ENCODE peak calls at places on chromosomes 4 and X, in nine cellular contexts. W is heart right ventricle; Y is ascending aorta; Z is PC-3; X is IMR-90; V is trophoblast cell; B is CD8-positive, alpha-beta memory T cell; E is H1; H is left ventricle myocardium inferior. M is an unnamed sample. For H3K4me1, the result is how much of the 10 kb centered on the place peaks cover.

GRCh38 chr4:143357161-143357845 is 20.6 kb downstream of the GAB1 start:
- DNase-seq in W (no peak), Y (no peak), Z (peak), X (no peak), V (no peak), B (peak), E (no peak), H (no peak), M (no peak)

GRCh38 chr4:97589481-97590196 is 553.6 kb downstream of the STPG2 start:
- DNase-seq in W (no peak), Y (no peak), Z (peak), X (no peak), V (no peak), B (no peak), E (no peak), H (no peak), M (no peak)

GRCh38 chrX:46327229-46328081 is 217.8 kb downstream of the ZNF674 start:
- DNase-seq in W (peak), Y (peak), Z (peak), X (no peak), V (no peak), B (no peak), E (peak), H (peak), M (peak)

GRCh38 chrX:132591719-132592275 is 103.0 kb upstream of the MBNL3 start:
- DNase-seq in W (no peak), Y (no peak), Z (no peak), X (no peak), V (no peak), B (no peak), E (no peak), H (no peak), M (no peak)

GRCh38 chr4:120207021-120207420 is 140.4 kb upstream of the MAD2L1 start:
- DNase-seq in W (no peak), Y (no peak), Z (no peak), X (no peak), V (no peak), B (no peak), E (no peak), H (no peak), M (no peak)

GRCh38 chr4:88823058-88823919 is 125.7 kb upstream of the NAP1L5 start:
- DNase-seq in W (peak), Y (peak), Z (peak), X (peak), V (peak), B (peak), E (peak), H (peak), M (peak)

GRCh38 chr4:164892018-164892417 is 15.0 kb downstream of the APELA start:
- DNase-seq in W (no peak), Y (no peak), Z (no peak), X (no peak), V (no peak), B (no peak), E (no peak), H (no peak), M (no peak)

GRCh38 chr4:85595796-85596559 is 121.0 kb downstream of the ARHGAP24 start:
- DNase-seq in W (peak), Y (no peak), Z (no peak), X (no peak), V (peak), B (no peak), E (no peak), H (no peak), M (no peak)

GRCh38 chr4:39658756-39659155 is 20.1 kb upstream of the SMIM14 start:
- DNase-seq in W (no peak), Y (no peak), Z (no peak), X (peak), V (no peak), B (no peak), E (no peak), H (no peak), M (no peak)

GRCh38 chr4:88242144-88242543 is 42.2 kb downstream of the PPM1K start:
- DNase-seq in W (no peak), Y (no peak), Z (no peak), X (no peak), V (no peak), B (no peak), E (peak), H (no peak), M (no peak)

GRCh38 chrX:54564942-54565341 is 34.9 kb downstream of the GNL3L start:
- DNase-seq in W (no peak), Y (no peak), Z (peak), X (peak), V (no peak), B (no peak), E (no peak), H (no peak), M (no peak)

GRCh38 chrX:48648299-48648698 is 35.3 kb upstream of the WAS start:
- DNase-seq in W (peak), Y (peak), Z (peak), X (peak), V (peak), B (peak), E (peak), H (peak), M (peak)

GRCh38 chr4:1321486-1321885 is 25.5 kb upstream of the UVSSA start:
- DNase-seq in W (no peak), Y (no peak), Z (no peak), X (no peak), V (no peak), B (no peak), E (no peak), H (no peak), M (no peak)

GRCh38 chr4:35548921-35549320 is 695.4 kb downstream of the ARAP2 start:
- DNase-seq in W (no peak), Y (no peak), Z (no peak), X (no peak), V (no peak), B (no peak), E (no peak), H (no peak), M (no peak)

GRCh38 chrX:24395775-24396174 is 35.3 kb downstream of the SUPT20HL1 start:
- DNase-seq in W (peak), Y (peak), Z (peak), X (peak), V (peak), B (peak), E (no peak), H (no peak), M (peak)

GRCh38 chr4:75671802-75672421 is 1.3 kb downstream of the G3BP2 start:
- DNase-seq in W (no peak), Y (no peak), Z (no peak), X (no peak), V (no peak), B (no peak), E (no peak), H (no peak), M (no peak)

GRCh38 chr4:90951037-90951436 is 823.8 kb downstream of the CCSER1 start:
- DNase-seq in W (no peak), Y (no peak), Z (peak), X (peak), V (peak), B (no peak), E (no peak), H (no peak), M (no peak)

GRCh38 chr4:128812360-128812958 is 3.0 kb downstream of the JADE1 start:
- DNase-seq in W (peak), Y (peak), Z (peak), X (peak), V (peak), B (no peak), E (peak), H (no peak), M (no peak)

GRCh38 chr4:95381843-95382580 is 166.8 kb downstream of the UNC5C start:
- DNase-seq in W (no peak), Y (no peak), Z (no peak), X (no peak), V (no peak), B (no peak), E (no peak), H (no peak), M (no peak)

GRCh38 chr4:22129454-22130075 is 181.0 kb upstream of the KCNIP4 start:
- DNase-seq in W (no peak), Y (no peak), Z (peak), X (peak), V (no peak), B (no peak), E (peak), H (no peak), M (peak)

GRCh38 chrX:17964871-17965270 is 103.8 kb upstream of the RAI2 start:
- DNase-seq in W (no peak), Y (no peak), Z (no peak), X (no peak), V (no peak), B (no peak), E (no peak), H (no peak), M (no peak)

GRCh38 chr4:82748781-82749504 is 49.7 kb downstream of the SCD5 start:
- DNase-seq in W (no peak), Y (peak), Z (no peak), X (peak), V (no peak), B (no peak), E (no peak), H (no peak), M (no peak)

GRCh38 chrX:153333271-153333670 is 682 bp upstream of the ZNF275 start:
- DNase-seq in W (no peak), Y (no peak), Z (peak), X (peak), V (no peak), B (no peak), E (no peak), H (no peak), M (no peak)

GRCh38 chr4:104589264-104589868 is 94.7 kb upstream of the CXXC4 start:
- DNase-seq in W (no peak), Y (no peak), Z (no peak), X (no peak), V (no peak), B (no peak), E (no peak), H (no peak), M (no peak)

GRCh38 chr4:5640096-5640495 is 68.3 kb downstream of the EVC2 start:
- DNase-seq in W (no peak), Y (no peak), Z (no peak), X (no peak), V (no peak), B (no peak), E (no peak), H (no peak), M (no peak)

DNA sequence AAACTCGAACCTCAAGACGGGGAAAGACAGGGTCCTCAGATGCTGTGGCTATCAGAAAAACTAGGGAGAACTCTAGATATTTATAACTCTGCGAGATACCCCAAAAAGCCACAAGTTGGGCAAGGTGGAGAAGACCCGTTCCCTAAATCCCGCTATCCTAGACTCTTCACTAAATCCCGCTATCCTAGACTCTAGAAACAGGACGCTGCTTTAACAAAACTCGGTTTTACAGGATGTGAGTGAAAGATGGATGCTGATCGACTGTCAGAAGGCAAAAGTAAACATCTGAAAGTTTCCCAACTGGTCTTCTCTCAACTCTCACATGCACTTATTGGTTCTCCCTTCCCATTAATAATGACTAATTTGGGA is 270 bp downstream of the DNAAF6 start:
- DNase-seq in W (no peak), Y (no peak), Z (no peak), X (no peak), V (no peak), B (no peak), E (no peak), H (no peak), M (no peak)
- H3K4me3 ChIP-seq in W (peak), Y (no peak), Z (peak), X (no peak), V (no peak), B (peak), E (no peak), H (peak), M (peak)

GRCh38 chr4:2836391-2836859 is 7.2 kb upstream of the ADD1 start:
- DNase-seq in W (no peak), Y (no peak), Z (no peak), X (no peak), V (no peak), B (no peak), E (peak), H (peak), M (no peak)
- H3K4me1 ChIP-seq in W (under half), Y (under half), Z (under half), X (under half), V (under half), B (half or more), E (under half), H (under half), M (under half)

GRCh38 chr4:178577933-178578332 is 1135.7 kb upstream of the AGA start:
- DNase-seq in W (no peak), Y (no peak), Z (peak), X (no peak), V (no peak), B (no peak), E (no peak), H (no peak), M (peak)
- H3K4me3 ChIP-seq in W (no peak), Y (no peak), Z (no peak), X (no peak), V (no peak), B (no peak), E (no peak), H (no peak), M (no peak)

GRCh38 chrX:44918722-44919121 is 45.7 kb downstream of the KDM6A start:
- DNase-seq in W (no peak), Y (no peak), Z (peak), X (no peak), V (no peak), B (no peak), E (no peak), H (no peak), M (no peak)

GRCh38 chrX:44927398-44927797 is 54.4 kb downstream of the KDM6A start:
- DNase-seq in W (no peak), Y (no peak), Z (no peak), X (no peak), V (no peak), B (no peak), E (no peak), H (no peak), M (no peak)

DNA sequence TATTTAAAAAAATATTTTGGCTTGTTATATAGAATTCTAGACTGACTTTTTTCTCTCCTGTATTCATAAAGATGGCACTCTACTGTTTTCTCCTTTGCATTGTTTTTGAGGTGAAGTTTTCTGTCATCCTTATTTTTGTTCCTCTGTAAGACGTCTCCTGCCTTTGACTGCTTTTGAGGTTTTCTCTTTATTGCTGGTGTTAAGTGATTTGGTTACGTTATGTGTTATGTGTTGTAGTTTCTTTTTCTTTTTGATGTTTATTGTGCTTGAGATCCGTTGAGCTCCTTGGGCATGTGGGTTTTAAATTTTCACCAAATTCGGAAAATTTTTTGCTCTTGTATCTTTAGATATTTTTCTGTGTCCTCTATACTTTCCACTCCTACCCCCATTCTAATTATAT is 50.0 kb downstream of the KDM6A start:
- DNase-seq in W (no peak), Y (no peak), Z (no peak), X (no peak), V (no peak), B (peak), E (no peak), H (no peak), M (no peak)
- H3K4me1 ChIP-seq in W (under half), Y (under half), Z (under half), X (under half), V (under half), B (under half), E (under half), H (under half), M (under half)

DNA sequence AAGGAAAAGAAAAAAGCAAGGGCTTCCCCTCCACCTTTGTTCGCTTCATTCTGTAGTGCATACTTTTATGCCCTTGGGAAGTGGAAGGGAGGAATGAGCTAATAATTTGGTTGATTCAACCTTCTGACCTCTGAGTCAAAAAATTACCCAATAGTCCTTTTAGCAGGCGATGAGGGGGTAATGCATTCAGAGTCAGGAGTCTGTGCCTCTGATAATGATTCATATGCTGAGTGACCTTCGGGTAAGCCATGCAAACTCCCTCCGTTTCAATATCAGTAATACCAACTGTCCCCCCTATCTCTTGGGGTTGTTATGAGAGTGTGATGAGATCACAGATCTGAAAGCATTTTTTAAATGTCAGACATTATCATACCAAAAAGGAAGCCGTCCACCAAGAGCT is 41.6 kb upstream of the ACSL4 start:
- DNase-seq in W (no peak), Y (no peak), Z (peak), X (peak), V (no peak), B (no peak), E (no peak), H (no peak), M (no peak)
- H3K4me3 ChIP-seq in W (no peak), Y (no peak), Z (no peak), X (no peak), V (no peak), B (no peak), E (no peak), H (no peak), M (no peak)

DNA sequence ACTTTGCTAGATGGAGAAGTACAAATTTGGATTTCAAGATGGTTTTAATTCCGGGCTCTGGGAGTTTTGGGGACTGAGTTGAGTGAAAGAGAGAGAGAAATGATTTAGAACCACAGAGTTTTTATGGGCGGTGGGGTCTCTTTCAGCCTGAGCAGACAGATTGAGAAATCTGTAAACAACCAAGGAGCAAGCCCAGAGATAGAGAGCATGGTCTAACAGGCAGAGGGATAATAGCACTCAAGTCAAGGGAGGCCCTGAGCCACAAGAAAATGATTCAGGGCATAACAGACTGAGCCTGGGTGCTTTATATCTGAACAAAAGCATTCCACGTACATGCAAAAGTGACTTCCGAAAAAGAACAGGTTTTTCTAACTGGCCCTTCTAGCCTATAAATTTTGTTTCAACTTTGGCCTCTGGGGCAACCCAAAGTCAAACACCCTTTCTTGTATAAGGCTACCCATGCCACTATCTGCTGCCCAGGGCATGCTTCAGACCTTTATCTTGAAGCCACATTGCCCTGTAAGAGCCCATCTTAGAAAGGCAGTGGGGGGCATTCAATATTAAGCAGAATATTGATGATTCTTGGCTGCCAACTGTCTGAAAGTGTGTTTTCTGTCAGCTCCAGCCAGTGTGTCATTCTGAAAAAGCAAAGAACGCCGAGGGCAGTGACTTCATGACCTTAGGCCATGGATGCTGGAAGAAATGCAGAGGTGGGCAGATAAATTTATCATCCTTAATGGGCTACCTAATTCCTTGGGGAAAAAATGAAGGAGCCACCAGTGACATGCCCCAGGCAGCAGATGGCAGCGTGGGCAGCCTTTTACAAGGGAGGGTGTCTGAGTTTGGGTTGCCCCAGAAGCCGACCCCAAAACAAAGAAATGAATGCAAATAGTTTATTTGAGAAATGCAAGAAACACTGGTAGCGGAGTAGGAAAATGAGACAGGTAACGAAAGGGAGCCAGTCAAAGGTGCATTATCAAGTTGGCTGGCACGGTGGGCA is 637.6 kb downstream of the MID1IP1 start:
- DNase-seq in W (no peak), Y (no peak), Z (no peak), X (no peak), V (no peak), B (no peak), E (no peak), H (no peak), M (no peak)
- H3K4me1 ChIP-seq in W (under half), Y (under half), Z (under half), X (under half), V (under half), B (under half), E (under half), H (under half), M (under half)

DNA sequence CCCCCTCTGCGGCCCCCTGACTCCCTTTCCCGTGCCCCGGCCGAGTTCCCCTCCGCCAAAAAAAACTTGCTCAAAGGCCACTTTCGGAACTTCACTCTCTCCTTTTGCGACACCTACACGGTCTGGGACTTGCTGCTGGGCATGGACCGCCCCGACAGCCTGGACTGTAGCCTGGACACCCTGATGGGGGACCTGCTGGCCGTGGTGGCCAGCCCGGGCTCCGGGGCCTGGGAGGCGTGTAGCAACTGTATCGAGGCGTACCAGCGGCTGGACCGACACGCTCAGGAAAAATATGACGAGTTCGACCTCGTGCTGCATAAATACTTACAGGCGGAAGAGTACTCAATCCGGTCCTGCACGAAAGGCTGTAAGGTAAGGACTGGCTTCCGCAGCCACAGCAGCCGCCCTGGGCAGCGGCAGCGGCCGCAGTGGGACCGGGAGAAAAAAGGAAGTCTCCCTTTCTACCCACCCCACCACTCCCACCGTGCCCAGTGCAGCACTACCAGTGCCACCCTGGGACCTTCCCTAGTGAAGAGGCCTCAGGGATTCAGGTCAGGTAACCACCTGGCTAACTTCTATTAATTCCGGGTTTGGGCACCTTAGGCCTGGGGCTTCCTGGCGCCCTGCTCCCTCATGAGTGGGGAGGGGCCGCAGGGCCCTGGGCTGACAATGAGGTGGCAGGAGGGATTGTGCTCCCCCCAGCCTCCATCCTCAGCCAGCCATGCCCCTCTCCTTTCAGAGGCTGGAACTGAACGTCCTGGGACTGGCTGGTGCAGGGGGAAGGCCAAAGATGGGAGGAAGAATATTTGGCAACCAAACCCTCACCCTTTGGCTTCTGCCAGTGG is 1.9 kb downstream of the NALF2 start:
- DNase-seq in W (no peak), Y (no peak), Z (no peak), X (no peak), V (no peak), B (no peak), E (no peak), H (no peak), M (no peak)
- H3K4me3 ChIP-seq in W (peak), Y (no peak), Z (no peak), X (no peak), V (no peak), B (no peak), E (peak), H (peak), M (no peak)